ENCODE peak calls at places on chromosomes 7 and 10, in ten cellular contexts. G is transverse colon, K is K562, T is GM23338, N is esophagus muscularis mucosa, R is prostate gland, S is spleen, B is suprapubic skin, F is stomach, P is HL-60. M is an unnamed sample.

GRCh38 chr7:98470131-98470985 is 69.5 kb upstream of the BAIAP2L1 start:
- DNase-seq in F (peak; percentile 81), P (no peak), G (peak; percentile 78), S (no peak), N (no peak), R (no peak), B (no peak), T (peak; percentile 95), K (peak; percentile 100), M (no peak)

GRCh38 chr10:92732958-92733357 is 43.2 kb downstream of the HHEX start:
- DNase-seq in B (peak; percentile 50), N (no peak), P (no peak), R (no peak), F (no peak), G (no peak), T (no peak), S (no peak), K (no peak), M (no peak)

GRCh38 chr10:13717936-13718772 is 131.4 kb downstream of the PRPF18 start:
- DNase-seq in K (no peak), T (no peak), G (peak; percentile 69), N (no peak), S (peak; percentile 80), P (peak; percentile 82), B (peak; percentile 91), R (peak; percentile 84), F (peak; percentile 90), M (no peak)

GRCh38 chr10:132146941-132147915 is 39.5 kb upstream of the DPYSL4 start:
- DNase-seq in B (no peak), G (no peak), T (no peak), N (no peak), R (no peak), S (peak; percentile 48), P (no peak), F (no peak), K (no peak), M (no peak)

GRCh38 chr7:101891936-101892640 is 74.7 kb downstream of the CUX1 start:
- DNase-seq in R (no peak), K (no peak), G (no peak), P (peak; percentile 70), N (no peak), B (no peak), S (no peak), T (no peak), F (no peak), M (no peak)

GRCh38 chr10:107443817-107444216 is 279.3 kb upstream of the SORCS1 start:
- DNase-seq in S (no peak), T (no peak), F (no peak), P (no peak), K (no peak), R (no peak), N (no peak), B (no peak), G (no peak), M (no peak)

GRCh38 chr10:52573347-52573746 is 199.2 kb downstream of the MBL2 start:
- DNase-seq in S (no peak), N (no peak), F (no peak), T (no peak), G (no peak), R (no peak), K (no peak), B (no peak), P (no peak), M (no peak)

GRCh38 chr7:31029674-31030073 is 22.4 kb upstream of the ADCYAP1R1 start:
- DNase-seq in K (no peak), F (no peak), R (no peak), G (no peak), N (no peak), T (no peak), P (no peak), S (peak; percentile 50), B (no peak), M (no peak)

GRCh38 chr7:1028775-1029636 is 15.3 kb upstream of the GPR146 start:
- DNase-seq in P (peak; percentile 93), S (peak; percentile 88), G (peak; percentile 86), K (peak; percentile 85), R (peak; percentile 84), N (peak; percentile 96), B (peak; percentile 88), T (peak; percentile 60), F (peak; percentile 81), M (peak; percentile 69)
- TF ChIP-seq POLR2AphosphoS5 in P (peak; percentile 54), S (peak; percentile 2), G (peak; percentile 21), K (peak; percentile 14), R (peak; percentile 85), N (peak; percentile 86), B (no peak), T (no peak), F (peak; percentile 75), M (peak; percentile 56)

DNA sequence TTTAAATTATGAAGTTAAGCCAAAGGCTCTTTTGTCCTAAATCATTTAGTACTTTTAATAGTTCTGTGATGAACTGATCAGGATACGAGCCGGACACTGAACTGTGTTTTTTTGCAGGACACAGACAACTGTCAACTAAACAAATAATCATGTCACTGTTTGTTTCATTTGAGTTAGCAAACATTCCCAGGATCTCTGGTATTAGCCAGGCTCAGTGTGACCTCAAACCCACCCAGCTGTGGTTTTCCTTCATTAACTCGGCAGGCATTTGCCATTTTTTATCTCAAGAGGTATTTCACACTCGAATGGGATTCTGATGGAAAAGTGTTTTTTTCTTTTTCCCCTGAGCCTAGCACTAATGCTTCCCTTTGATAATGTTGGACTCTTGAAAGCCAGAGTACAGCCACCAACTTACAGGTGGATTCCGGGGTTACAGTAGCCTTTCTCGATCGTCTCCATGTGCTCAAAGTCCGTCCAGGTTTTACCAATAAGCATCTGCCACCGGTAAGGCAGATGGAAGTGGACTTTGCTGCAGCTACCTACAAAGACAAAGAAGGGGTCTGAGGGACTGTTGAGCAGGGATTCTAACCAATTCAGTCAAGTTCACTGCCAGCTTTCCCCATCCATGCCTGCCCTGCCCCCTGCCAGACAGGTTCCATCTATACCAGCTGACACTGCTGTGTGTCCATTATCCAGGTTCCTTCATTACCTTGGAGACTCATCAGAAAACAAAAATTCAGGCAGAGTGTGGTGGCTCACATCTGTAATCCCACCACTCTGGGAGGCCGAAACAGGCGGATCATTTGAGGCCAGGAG is 33.4 kb downstream of the ZC3HAV1 start:
- DNase-seq in R (no peak), P (no peak), B (no peak), K (no peak), T (no peak), G (no peak), N (no peak), S (no peak), F (no peak), M (no peak)
- TF ChIP-seq POLR2AphosphoS5 in R (no peak), P (no peak), B (no peak), K (no peak), T (no peak), G (no peak), N (no peak), S (no peak), F (no peak), M (no peak)

GRCh38 chr7:36279926-36280315 is 109.7 kb upstream of the ANLN start:
- DNase-seq in K (no peak), R (no peak), T (no peak), N (no peak), G (no peak), F (no peak), P (no peak), B (peak; percentile 35), S (no peak), M (no peak)

GRCh38 chr7:36281945-36282727 is 107.5 kb upstream of the ANLN start:
- DNase-seq in N (no peak), R (no peak), F (no peak), B (peak; percentile 55), K (no peak), S (no peak), G (no peak), P (no peak), T (no peak), M (no peak)

GRCh38 chr7:36283171-36283570 is 106.5 kb upstream of the ANLN start:
- DNase-seq in R (no peak), K (no peak), F (no peak), N (no peak), B (peak; percentile 57), P (no peak), T (no peak), S (peak; percentile 84), G (no peak), M (no peak)

GRCh38 chr7:36279251-36279925 is 110.3 kb upstream of the ANLN start:
- DNase-seq in R (no peak), S (no peak), B (peak; percentile 55), K (no peak), P (no peak), T (no peak), N (no peak), F (no peak), G (no peak), M (no peak)

GRCh38 chr7:36280840-36281812 is 108.5 kb upstream of the ANLN start:
- DNase-seq in K (no peak), T (peak; percentile 69), P (peak; percentile 68), S (no peak), B (peak; percentile 82), N (no peak), G (peak; percentile 73), R (peak; percentile 45), F (peak; percentile 69), M (peak; percentile 34)
- TF ChIP-seq POLR2AphosphoS5 in K (no peak), T (no peak), P (no peak), S (no peak), B (no peak), N (peak; percentile 79), G (no peak), R (peak; percentile 59), F (peak; percentile 64), M (peak; percentile 23)

GRCh38 chr10:73244866-73245477 is 2.1 kb downstream of the DNAJC9 start:
- DNase-seq in S (no peak), T (no peak), N (no peak), B (no peak), F (no peak), K (peak; percentile 44), G (no peak), R (no peak), P (no peak), M (no peak)

GRCh38 chr10:73239908-73240307 is 7.1 kb downstream of the DNAJC9 start:
- DNase-seq in K (no peak), T (no peak), F (no peak), P (no peak), G (no peak), S (no peak), R (no peak), B (no peak), N (no peak), M (no peak)

GRCh38 chr10:73233883-73234282 is 13.2 kb downstream of the DNAJC9 start:
- DNase-seq in T (no peak), N (no peak), R (no peak), B (no peak), F (no peak), K (no peak), G (no peak), S (no peak), P (no peak), M (no peak)

GRCh38 chr10:73234695-73235094 is 12.4 kb downstream of the DNAJC9 start:
- DNase-seq in S (no peak), K (no peak), P (no peak), T (no peak), N (no peak), R (no peak), G (no peak), B (no peak), F (no peak), M (no peak)

DNA sequence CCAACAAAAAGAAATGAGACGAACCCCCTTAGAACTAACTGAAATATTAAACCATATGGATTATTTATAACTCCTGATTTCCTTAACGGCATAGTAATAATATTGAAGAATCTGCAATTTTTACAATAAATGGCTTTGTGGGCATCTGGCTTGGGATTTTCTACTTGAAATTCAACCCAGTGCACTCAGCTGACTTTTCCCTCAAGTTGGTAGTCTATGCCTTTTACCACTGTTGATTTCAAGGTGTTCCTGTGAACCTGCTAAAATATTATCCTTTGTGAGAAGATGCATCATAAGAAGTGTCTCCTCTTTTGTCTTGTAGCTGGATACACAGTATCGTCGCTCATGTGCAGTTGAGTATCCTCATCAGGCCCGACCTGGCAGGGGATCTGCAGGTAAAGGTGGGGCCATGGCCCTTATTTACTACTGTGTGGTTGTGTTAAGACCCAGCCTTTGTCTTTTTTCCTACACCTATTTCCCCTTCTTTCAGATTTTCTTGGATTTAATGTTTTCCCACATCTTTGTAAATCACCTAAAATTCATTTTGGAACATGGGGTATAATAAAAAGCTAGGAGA is 8.0 kb downstream of the DNAJC9 start:
- DNase-seq in G (no peak), K (no peak), S (no peak), N (no peak), F (no peak), R (no peak), T (no peak), P (no peak), B (no peak), M (no peak)
- TF ChIP-seq POLR2AphosphoS5 in G (no peak), K (peak; percentile 55), S (no peak), N (no peak), F (no peak), R (no peak), T (no peak), P (no peak), B (no peak), M (no peak)